ENCODE peak calls at places on chromosomes 6 and 20, in four cellular contexts. One of them, this sample, is unnamed.

GRCh38 chr6:25179051-25179778 is 100.0 kb upstream of the CARMIL1 start:
- DNase-seq in cardiac muscle cell: peak
- DNase-seq in WERI-Rb-1: no peak
- DNase-seq in psoas muscle: no peak
- DNase-seq in this sample: no peak

GRCh38 chr6:148466158-148466557 is 123.5 kb downstream of the SASH1 start:
- DNase-seq in cardiac muscle cell: no peak
- DNase-seq in WERI-Rb-1: no peak
- DNase-seq in psoas muscle: no peak
- DNase-seq in this sample: no peak

GRCh38 chr6:130625825-130626500 is 201.2 kb upstream of the SMLR1 start:
- DNase-seq in cardiac muscle cell: peak
- DNase-seq in WERI-Rb-1: no peak
- DNase-seq in psoas muscle: no peak
- DNase-seq in this sample: no peak

GRCh38 chr6:77037439-77037838 is 425.9 kb downstream of the HTR1B start:
- DNase-seq in cardiac muscle cell: no peak
- DNase-seq in WERI-Rb-1: no peak
- DNase-seq in psoas muscle: no peak
- DNase-seq in this sample: no peak

GRCh38 chr6:139982652-139983051 is 608.2 kb upstream of the CITED2 start:
- DNase-seq in cardiac muscle cell: peak
- DNase-seq in WERI-Rb-1: no peak
- DNase-seq in psoas muscle: no peak
- DNase-seq in this sample: peak

GRCh38 chr6:142378138-142378875 is 76.5 kb downstream of the ADGRG6 start:
- DNase-seq in cardiac muscle cell: peak
- DNase-seq in WERI-Rb-1: no peak
- DNase-seq in psoas muscle: no peak
- DNase-seq in this sample: peak

GRCh38 chr20:25490656-25491445 is 83.4 kb downstream of the GINS1 start:
- DNase-seq in cardiac muscle cell: no peak
- DNase-seq in WERI-Rb-1: no peak
- DNase-seq in psoas muscle: no peak
- DNase-seq in this sample: no peak

GRCh38 chr6:159077123-159077522 is 32.3 kb upstream of the TAGAP start:
- DNase-seq in cardiac muscle cell: peak
- DNase-seq in WERI-Rb-1: no peak
- DNase-seq in psoas muscle: no peak
- DNase-seq in this sample: no peak

GRCh38 chr6:53924821-53925422 is 130.1 kb downstream of the LRRC1 start:
- DNase-seq in cardiac muscle cell: no peak
- DNase-seq in WERI-Rb-1: no peak
- DNase-seq in psoas muscle: no peak
- DNase-seq in this sample: no peak

GRCh38 chr6:170068496-170068895 is 222.4 kb downstream of the DLL1 start:
- DNase-seq in cardiac muscle cell: no peak
- DNase-seq in WERI-Rb-1: no peak
- DNase-seq in psoas muscle: no peak
- DNase-seq in this sample: no peak

GRCh38 chr20:56653221-56653620 is 24.1 kb downstream of the TFAP2C start:
- DNase-seq in cardiac muscle cell: no peak
- DNase-seq in WERI-Rb-1: no peak
- DNase-seq in psoas muscle: no peak
- DNase-seq in this sample: no peak

GRCh38 chr6:49988900-49989299 is 19.5 kb upstream of the DEFB113 start:
- DNase-seq in cardiac muscle cell: no peak
- DNase-seq in WERI-Rb-1: no peak
- DNase-seq in psoas muscle: no peak
- DNase-seq in this sample: no peak

GRCh38 chr6:124765314-124765713 is 196.9 kb upstream of the RNF217 start:
- DNase-seq in cardiac muscle cell: no peak
- DNase-seq in WERI-Rb-1: no peak
- DNase-seq in psoas muscle: no peak
- DNase-seq in this sample: no peak

GRCh38 chr6:73704260-73704659 is 8.3 kb downstream of the CD109 start:
- DNase-seq in cardiac muscle cell: peak
- DNase-seq in WERI-Rb-1: no peak
- DNase-seq in psoas muscle: peak
- DNase-seq in this sample: no peak

GRCh38 chr6:41073968-41074691 is 1.4 kb downstream of the NFYA start:
- DNase-seq in cardiac muscle cell: peak
- DNase-seq in WERI-Rb-1: no peak
- DNase-seq in psoas muscle: no peak
- DNase-seq in this sample: no peak

GRCh38 chr6:87917861-87918260 is 129.8 kb upstream of the SPACA1 start:
- DNase-seq in cardiac muscle cell: no peak
- DNase-seq in WERI-Rb-1: no peak
- DNase-seq in psoas muscle: no peak
- DNase-seq in this sample: no peak

GRCh38 chr6:24426729-24427446 is 24.2 kb downstream of the MRS2 start:
- DNase-seq in cardiac muscle cell: no peak
- DNase-seq in WERI-Rb-1: no peak
- DNase-seq in psoas muscle: no peak
- DNase-seq in this sample: no peak

GRCh38 chr6:3356824-3357420 is 98.2 kb downstream of the PSMG4 start:
- DNase-seq in cardiac muscle cell: peak
- DNase-seq in WERI-Rb-1: no peak
- DNase-seq in psoas muscle: no peak
- DNase-seq in this sample: no peak

GRCh38 chr6:38193486-38194281 is 374.2 kb downstream of the ZFAND3 start:
- DNase-seq in cardiac muscle cell: no peak
- DNase-seq in WERI-Rb-1: no peak
- DNase-seq in psoas muscle: no peak
- DNase-seq in this sample: no peak

GRCh38 chr20:43388267-43389081 is 69.2 kb upstream of the SRSF6 start:
- DNase-seq in cardiac muscle cell: peak
- DNase-seq in WERI-Rb-1: no peak
- DNase-seq in psoas muscle: peak
- DNase-seq in this sample: no peak

GRCh38 chr6:28137458-28138020 is 4.1 kb upstream of the ZKSCAN8 start:
- DNase-seq in cardiac muscle cell: peak
- DNase-seq in WERI-Rb-1: no peak
- DNase-seq in psoas muscle: no peak
- DNase-seq in this sample: no peak

GRCh38 chr6:31734703-31735500 is 1.4 kb downstream of the CLIC1 start:
- DNase-seq in cardiac muscle cell: peak
- DNase-seq in WERI-Rb-1: peak
- DNase-seq in psoas muscle: no peak
- DNase-seq in this sample: no peak

GRCh38 chr20:61525781-61526431 is 273.8 kb downstream of the CDH4 start:
- DNase-seq in cardiac muscle cell: no peak
- DNase-seq in WERI-Rb-1: no peak
- DNase-seq in psoas muscle: no peak
- DNase-seq in this sample: no peak

GRCh38 chr20:57613481-57613921 is 6.7 kb downstream of the ZBP1 start:
- DNase-seq in cardiac muscle cell: no peak
- DNase-seq in WERI-Rb-1: no peak
- DNase-seq in psoas muscle: no peak
- DNase-seq in this sample: no peak

GRCh38 chr6:76230711-76231110 is 158.2 kb upstream of the IMPG1 start:
- DNase-seq in cardiac muscle cell: no peak
- DNase-seq in WERI-Rb-1: peak
- DNase-seq in psoas muscle: no peak
- DNase-seq in this sample: no peak

GRCh38 chr6:165220030-165220429 is 89.4 kb downstream of the C6orf118 start:
- DNase-seq in cardiac muscle cell: no peak
- DNase-seq in WERI-Rb-1: no peak
- DNase-seq in psoas muscle: no peak
- DNase-seq in this sample: no peak
- H3K4me3 ChIP-seq in cardiac muscle cell: no peak
- H3K4me3 ChIP-seq in WERI-Rb-1: no peak
- H3K4me3 ChIP-seq in psoas muscle: no peak
- H3K4me3 ChIP-seq in this sample: no peak

DNA sequence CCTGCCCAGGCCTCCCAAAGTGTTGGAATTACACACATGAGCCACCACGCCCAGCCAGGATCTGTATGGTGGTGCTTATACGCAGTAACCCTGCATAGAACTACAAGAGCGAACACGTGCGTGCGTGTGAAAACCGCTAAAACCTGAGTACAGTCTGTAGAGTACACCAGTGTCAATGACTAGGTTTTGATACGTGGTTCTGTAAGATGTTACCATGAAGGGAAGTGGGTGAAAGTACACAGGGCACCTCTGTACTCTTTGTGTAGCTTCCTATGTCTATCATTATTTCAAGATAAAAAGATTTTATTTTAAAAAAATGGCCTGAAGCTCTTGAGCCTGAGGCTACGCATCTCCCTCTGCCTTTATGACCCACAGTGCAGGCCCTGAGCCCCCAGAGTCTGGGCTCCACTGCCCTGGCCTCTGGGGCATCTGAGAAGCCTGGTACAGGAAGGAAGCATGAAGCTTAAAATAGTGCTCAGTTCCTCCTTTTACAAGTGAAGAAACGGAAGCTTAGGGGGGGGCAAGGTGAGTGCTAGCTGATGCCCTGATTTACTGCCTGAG is 21.6 kb downstream of the LY86 start:
- DNase-seq in cardiac muscle cell: no peak
- DNase-seq in WERI-Rb-1: no peak
- DNase-seq in psoas muscle: no peak
- DNase-seq in this sample: no peak
- H3K4me3 ChIP-seq in cardiac muscle cell: no peak
- H3K4me3 ChIP-seq in WERI-Rb-1: no peak
- H3K4me3 ChIP-seq in psoas muscle: no peak
- H3K4me3 ChIP-seq in this sample: no peak

DNA sequence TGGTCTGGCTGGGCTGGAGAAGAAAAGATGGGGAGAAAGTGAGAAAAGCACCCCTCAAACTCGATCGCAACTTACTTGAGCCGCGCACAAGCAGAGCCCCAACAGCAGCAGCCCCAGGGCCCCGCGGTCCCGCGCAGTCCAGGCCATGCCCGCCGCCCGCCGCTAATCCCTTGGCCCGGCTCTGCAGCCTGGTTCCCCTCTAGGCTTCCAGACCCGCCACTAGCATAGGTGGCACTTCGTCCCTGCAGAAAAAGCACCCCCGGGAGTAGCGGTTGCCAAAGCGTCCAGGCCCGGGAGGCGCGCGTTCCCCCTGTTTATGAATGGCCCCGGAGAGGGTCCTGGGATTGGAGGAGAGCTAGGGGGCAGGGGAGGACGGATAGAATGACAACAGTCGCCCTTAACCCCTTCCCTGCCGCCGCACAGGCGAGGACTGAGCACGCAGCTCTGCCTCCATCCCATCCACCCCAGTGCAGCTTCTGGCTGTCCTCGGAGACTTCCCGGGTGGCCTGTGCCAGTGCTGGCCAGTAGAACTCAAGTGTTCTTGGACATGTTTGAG is 19.9 kb downstream of the COL9A1 start:
- DNase-seq in cardiac muscle cell: no peak
- DNase-seq in WERI-Rb-1: no peak
- DNase-seq in psoas muscle: no peak
- DNase-seq in this sample: no peak
- H3K4me3 ChIP-seq in cardiac muscle cell: peak
- H3K4me3 ChIP-seq in WERI-Rb-1: no peak
- H3K4me3 ChIP-seq in psoas muscle: peak
- H3K4me3 ChIP-seq in this sample: no peak

GRCh38 chr6:165986647-165987482 is 180.8 kb downstream of the TBXT start:
- DNase-seq in cardiac muscle cell: peak
- DNase-seq in WERI-Rb-1: no peak
- DNase-seq in psoas muscle: no peak
- DNase-seq in this sample: no peak
- H3K4me3 ChIP-seq in cardiac muscle cell: peak
- H3K4me3 ChIP-seq in WERI-Rb-1: no peak
- H3K4me3 ChIP-seq in psoas muscle: peak
- H3K4me3 ChIP-seq in this sample: peak

This sample was measured in retinal pigment epithelial cell.